ENCODE peak calls at places on chromosomes 2 and 18, in nine cellular contexts. Q is WTC11; U is lower lobe of right lung; B is adrenal gland; J is amygdala; W is cardiac septum; O is MM.1S; V is left colon; G is stimulated activated CD4-positive, alpha-beta T cell treated with anti-CD3 and anti-CD28 coated beads, Interleukin-1b, Interleukin-23, amount 100 ng/mL, for 24 hours. F is an unnamed sample.

GRCh38 chr2:71496156-71496770 is 42.9 kb downstream of the DYSF start:
- DNase-seq in U (no peak), B (no peak), W (no peak), Q (no peak), O (no peak), V (no peak), G (no peak), J (no peak), F (no peak)

GRCh38 chr18:70981400-70982140 is 692.7 kb downstream of the SOCS6 start:
- DNase-seq in O (no peak), W (no peak), B (no peak), V (no peak), J (no peak), Q (no peak), U (no peak), G (no peak), F (no peak)

GRCh38 chr2:66537001-66537400 is 102.1 kb downstream of the MEIS1 start:
- DNase-seq in J (no peak), V (no peak), Q (no peak), O (no peak), U (no peak), B (no peak), W (no peak), G (no peak), F (no peak)

GRCh38 chr2:233280114-233280693 is 27.4 kb upstream of the SAG start:
- DNase-seq in J (no peak), G (no peak), U (no peak), V (no peak), B (no peak), O (no peak), W (no peak), Q (no peak), F (no peak)

GRCh38 chr2:226758886-226759660 is 40.5 kb downstream of the IRS1 start:
- DNase-seq in O (no peak), G (no peak), B (no peak), W (no peak), Q (no peak), J (no peak), V (no peak), U (no peak), F (no peak)

GRCh38 chr18:75200071-75200470 is 8.9 kb downstream of the PTGR3 start:
- DNase-seq in W (no peak), J (no peak), V (no peak), O (no peak), G (no peak), Q (no peak), U (no peak), B (no peak), F (no peak)

GRCh38 chr18:62509779-62510178 is 13.0 kb upstream of the ZCCHC2 start:
- DNase-seq in B (no peak), U (no peak), W (no peak), Q (no peak), J (no peak), O (no peak), G (no peak), V (no peak), F (no peak)

GRCh38 chr18:63518178-63519012 is 23.8 kb upstream of the SERPINB12 start:
- DNase-seq in J (peak; percentile 16), B (peak; percentile 70), Q (peak; percentile 66), W (no peak), U (no peak), G (peak; percentile 32), V (no peak), O (peak; percentile 82), F (peak; percentile 59)

GRCh38 chr2:189304360-189304759 is 124.8 kb upstream of the COL5A2 start:
- DNase-seq in J (no peak), G (peak; percentile 13), B (no peak), W (no peak), Q (no peak), V (no peak), U (no peak), O (no peak), F (peak; percentile 58)

GRCh38 chr2:107064750-107065149 is 178.8 kb upstream of the ST6GAL2 start:
- DNase-seq in Q (no peak), B (no peak), W (no peak), U (no peak), J (no peak), G (no peak), V (no peak), O (no peak), F (no peak)

GRCh38 chr2:28666496-28667184 is 85.0 kb upstream of the PPP1CB start:
- DNase-seq in G (no peak), V (no peak), W (no peak), O (no peak), J (no peak), Q (no peak), U (no peak), B (no peak), F (no peak)

GRCh38 chr2:41222593-41222992 is 770.7 kb upstream of the SLC8A1 start:
- DNase-seq in W (no peak), G (no peak), V (no peak), B (no peak), J (no peak), Q (peak; percentile 19), U (no peak), O (no peak), F (peak; percentile 5)

GRCh38 chr2:222399038-222399783 is 25.1 kb upstream of the SGPP2 start:
- DNase-seq in U (no peak), V (no peak), Q (no peak), J (no peak), W (no peak), O (no peak), B (peak; percentile 18), G (no peak), F (no peak)

GRCh38 chr2:98012561-98012979 is 16.8 kb upstream of the TMEM131 start:
- DNase-seq in Q (no peak), V (no peak), O (peak; percentile 70), G (peak; percentile 41), J (no peak), B (no peak), W (no peak), U (no peak), F (no peak)

GRCh38 chr2:45248214-45248613 is 239.0 kb upstream of the SIX2 start:
- DNase-seq in Q (no peak), J (no peak), B (no peak), O (no peak), U (no peak), W (no peak), V (no peak), G (no peak), F (no peak)

GRCh38 chr2:217932661-217933325 is 70.0 kb downstream of the TNS1 start:
- DNase-seq in V (no peak), J (no peak), U (no peak), Q (no peak), O (no peak), W (no peak), B (peak; percentile 61), G (no peak), F (no peak)

GRCh38 chr2:151808258-151809072 is 19.8 kb downstream of the ARL5A start:
- DNase-seq in V (no peak), Q (no peak), J (no peak), O (peak; percentile 52), G (no peak), W (no peak), B (no peak), U (no peak), F (no peak)

GRCh38 chr2:5932556-5933469 is 240.6 kb downstream of the SOX11 start:
- DNase-seq in B (no peak), O (no peak), V (no peak), U (no peak), W (peak; percentile 82), Q (no peak), G (no peak), J (peak; percentile 76), F (no peak)

GRCh38 chr2:27591745-27592144 is 8.9 kb downstream of the ZNF512 start:
- DNase-seq in W (no peak), B (no peak), J (no peak), U (no peak), G (no peak), V (no peak), Q (no peak), O (no peak), F (no peak)

GRCh38 chr18:13376841-13377351 is 158.3 kb downstream of the LDLRAD4 start:
- DNase-seq in Q (no peak), U (no peak), B (no peak), V (no peak), G (peak; percentile 57), W (peak; percentile 74), O (no peak), J (no peak), F (peak; percentile 78)

GRCh38 chr2:174794851-174795374 is 30.6 kb upstream of the CHRNA1 start:
- DNase-seq in Q (no peak), B (no peak), U (no peak), O (no peak), G (no peak), W (no peak), J (no peak), V (no peak), F (no peak)

GRCh38 chr2:203688798-203689197 is 17.6 kb upstream of the CD28 start:
- DNase-seq in V (peak; percentile 42), Q (no peak), B (peak; percentile 54), O (peak; percentile 81), J (no peak), G (no peak), U (peak; percentile 47), W (no peak), F (no peak)

GRCh38 chr2:191325651-191326365 is 80.6 kb downstream of the MYO1B start:
- DNase-seq in J (no peak), V (no peak), Q (no peak), U (no peak), W (no peak), O (no peak), B (no peak), G (no peak), F (no peak)

GRCh38 chr2:193793914-193794313 is 1599.2 kb upstream of the TMEFF2 start:
- DNase-seq in O (no peak), V (no peak), U (no peak), W (no peak), B (no peak), G (no peak), Q (no peak), J (no peak), F (no peak)

GRCh38 chr18:65791753-65792152 is 40.9 kb downstream of the CDH7 start:
- DNase-seq in B (no peak), O (no peak), J (no peak), G (no peak), U (no peak), W (no peak), V (no peak), Q (no peak), F (no peak)

GRCh38 chr18:37064187-37064586 is 235.3 kb downstream of the KIAA1328 start:
- DNase-seq in V (no peak), W (no peak), J (no peak), O (no peak), U (no peak), Q (no peak), B (no peak), G (no peak), F (no peak)

GRCh38 chr2:227510620-227510958 is 38.6 kb downstream of the AGFG1 start:
- DNase-seq in W (no peak), O (no peak), Q (no peak), V (no peak), B (no peak), J (no peak), G (no peak), U (no peak), F (no peak)

GRCh38 chr2:25314514-25315315 is 27.0 kb downstream of the DNMT3A start:
- DNase-seq in U (peak; percentile 74), B (peak; percentile 68), Q (peak; percentile 80), J (peak; percentile 28), V (peak; percentile 70), W (peak; percentile 86), O (no peak), G (peak; percentile 97), F (peak; percentile 68)

GRCh38 chr2:68287580-68288441 is 31.9 kb downstream of the CNRIP1 start:
- DNase-seq in Q (no peak), G (no peak), J (no peak), O (peak; percentile 46), B (peak; percentile 26), V (no peak), U (no peak), W (no peak), F (no peak)

GRCh38 chr2:181468857-181469256 is 11.7 kb downstream of the ITGA4 start:
- DNase-seq in V (no peak), W (no peak), Q (no peak), G (no peak), J (no peak), O (no peak), U (no peak), B (no peak), F (no peak)

GRCh38 chr2:10414000-10414451 is 34.1 kb downstream of the ODC1 start:
- DNase-seq in U (no peak), V (peak; percentile 77), J (no peak), O (no peak), Q (no peak), B (no peak), G (no peak), W (no peak), F (no peak)